ENCODE peak calls at places on chromosome 21, in five cellular contexts. H is memory B cell, K is heart right ventricle, B is body of pancreas, Z is iPS DF 6.9. E is an unnamed sample.

GRCh38 chr21:46503922-46504539 is 45.3 kb downstream of the DIP2A start:
- DNase-seq in H (no peak), K (no peak), B (no peak), Z (no peak), E (no peak)

GRCh38 chr21:44867464-44867863 is 6.0 kb downstream of the PTTG1IP start:
- DNase-seq in H (no peak), K (no peak), B (no peak), Z (no peak), E (no peak)

GRCh38 chr21:30463713-30464112 is 16.5 kb downstream of the KRTAP19-1 start:
- DNase-seq in H (no peak), K (no peak), B (no peak), Z (no peak), E (no peak)

GRCh38 chr21:17802568-17802967 is 16.6 kb downstream of the C21orf91 start:
- DNase-seq in H (no peak), K (no peak), B (no peak), Z (no peak), E (no peak)

GRCh38 chr21:15054089-15054488 is 10.7 kb downstream of the NRIP1 start:
- DNase-seq in H (no peak), K (no peak), B (no peak), Z (no peak), E (no peak)

GRCh38 chr21:44401386-44402160 is 48.2 kb downstream of the TRPM2 start:
- DNase-seq in H (no peak), K (no peak), B (no peak), Z (no peak), E (no peak)

GRCh38 chr21:17796037-17796403 is 23.1 kb downstream of the C21orf91 start:
- DNase-seq in H (no peak), K (no peak), B (no peak), Z (no peak), E (no peak)

GRCh38 chr21:45975017-45975595 is 6.5 kb upstream of the COL6A1 start:
- DNase-seq in H (no peak), K (peak), B (no peak), Z (no peak), E (peak)

GRCh38 chr21:45152265-45152746 is 77.9 kb downstream of the ADARB1 start:
- DNase-seq in H (peak), K (no peak), B (peak), Z (no peak), E (peak)

GRCh38 chr21:14911351-14911750 is 153.4 kb downstream of the NRIP1 start:
- DNase-seq in H (no peak), K (no peak), B (no peak), Z (no peak), E (no peak)

GRCh38 chr21:33976082-33976979 is 60.7 kb upstream of the ATP5PO start:
- DNase-seq in H (no peak), K (peak), B (no peak), Z (no peak), E (no peak)

GRCh38 chr21:32046191-32046590 is 173.4 kb downstream of the HUNK start:
- DNase-seq in H (no peak), K (no peak), B (no peak), Z (no peak), E (no peak)

GRCh38 chr21:21366277-21366676 is 368.1 kb downstream of the NCAM2 start:
- DNase-seq in H (no peak), K (no peak), B (no peak), Z (no peak), E (no peak)

GRCh38 chr21:17461014-17461413 is 51.8 kb upstream of the CXADR start:
- DNase-seq in H (no peak), K (peak), B (peak), Z (no peak), E (no peak)

GRCh38 chr21:39182484-39183271 is 573 bp downstream of the PSMG1 start:
- DNase-seq in H (no peak), K (peak), B (no peak), Z (no peak), E (no peak)

GRCh38 chr21:17854771-17855170 is 35.6 kb upstream of the C21orf91 start:
- DNase-seq in H (no peak), K (no peak), B (no peak), Z (no peak), E (no peak)

GRCh38 chr21:44306926-44307687 is 7.3 kb downstream of the PFKL start:
- DNase-seq in H (no peak), K (no peak), B (no peak), Z (no peak), E (no peak)

GRCh38 chr21:37074546-37074945 is 1.5 kb downstream of the TTC3 start:
- DNase-seq in H (no peak), K (no peak), B (no peak), Z (no peak), E (no peak)

GRCh38 chr21:37868896-37869295 is 47.4 kb downstream of the KCNJ6 start:
- DNase-seq in H (no peak), K (no peak), B (no peak), Z (no peak), E (no peak)

GRCh38 chr21:36454079-36454478 is 25.8 kb downstream of the CLDN14 start:
- DNase-seq in H (no peak), K (no peak), B (peak), Z (no peak), E (no peak)

GRCh38 chr21:45998276-45998701 is 16.7 kb downstream of the COL6A1 start:
- DNase-seq in H (no peak), K (peak), B (no peak), Z (no peak), E (no peak)

GRCh38 chr21:38467911-38468310 is 30.4 kb downstream of the ERG start:
- DNase-seq in H (no peak), K (no peak), B (no peak), Z (no peak), E (no peak)

GRCh38 chr21:26659181-26659580 is 86.1 kb upstream of the CYYR1 start:
- DNase-seq in H (no peak), K (no peak), B (no peak), Z (no peak), E (no peak)

GRCh38 chr21:32611471-32611997 is 643 bp downstream of the CFAP298 start:
- DNase-seq in H (no peak), K (no peak), B (peak), Z (no peak), E (no peak)

GRCh38 chr21:38527737-38528136 is 29.5 kb upstream of the ERG start:
- DNase-seq in H (no peak), K (no peak), B (no peak), Z (no peak), E (no peak)

GRCh38 chr21:45615145-45615711 is 28.3 kb upstream of the PCBP3 start:
- DNase-seq in H (peak), K (no peak), B (peak), Z (no peak), E (no peak)

GRCh38 chr21:16942703-16943102 is 570.1 kb upstream of the CXADR start:
- DNase-seq in H (no peak), K (no peak), B (no peak), Z (peak), E (peak)

GRCh38 chr21:29233611-29234540 is 64.8 kb upstream of the BACH1 start:
- DNase-seq in H (no peak), K (no peak), B (no peak), Z (no peak), E (no peak)

GRCh38 chr21:45923146-45923545 is 58.4 kb upstream of the COL6A1 start:
- DNase-seq in H (peak), K (peak), B (peak), Z (peak), E (peak)

GRCh38 chr21:20308586-20308985 is 689.6 kb upstream of the NCAM2 start:
- DNase-seq in H (no peak), K (no peak), B (no peak), Z (no peak), E (no peak)

GRCh38 chr21:37219766-37220432 is 47.2 kb downstream of the VPS26C start:
- DNase-seq in H (no peak), K (no peak), B (no peak), Z (no peak), E (no peak)